ENCODE peak calls at places on chromosomes 5 and 9, in nine cellular contexts. J, G, O, N, U, R, A, V and F are unnamed samples.

GRCh38 chr5:163347671-163348070 is 89.7 kb upstream of the CCNG1 start:
- DNase-seq in J (no peak), G (no peak), O (peak; percentile 60), N (no peak), U (peak; percentile 21), R (peak; percentile 31), A (no peak), V (peak; percentile 53), F (peak; percentile 66)

GRCh38 chr5:125424374-125424773 is 677.9 kb upstream of the ZNF608 start:
- DNase-seq in J (no peak), G (no peak), O (no peak), N (no peak), U (no peak), R (no peak), A (no peak), V (no peak), F (no peak)

GRCh38 chr9:123033864-123034598 is 564 bp downstream of the GPR21 start:
- DNase-seq in J (no peak), G (peak; percentile 41), O (no peak), N (no peak), U (no peak), R (no peak), A (no peak), V (no peak), F (no peak)

GRCh38 chr9:127921592-127922120 is 4.8 kb upstream of the ST6GALNAC4 start:
- DNase-seq in J (peak; percentile 86), G (peak; percentile 79), O (peak; percentile 79), N (no peak), U (no peak), R (no peak), A (peak; percentile 94), V (peak; percentile 81), F (peak; percentile 77)

GRCh38 chr5:18314192-18314778 is 680.0 kb downstream of the TAF11L14 start:
- DNase-seq in J (no peak), G (no peak), O (peak; percentile 10), N (no peak), U (no peak), R (no peak), A (no peak), V (no peak), F (peak; percentile 25)

GRCh38 chr9:111348821-111349271 is 18.8 kb upstream of the OR2K2 start:
- DNase-seq in J (no peak), G (no peak), O (no peak), N (no peak), U (no peak), R (no peak), A (no peak), V (peak; percentile 63), F (no peak)

GRCh38 chr9:80378669-80379293 is 807.0 kb downstream of the TLE4 start:
- DNase-seq in J (no peak), G (no peak), O (no peak), N (no peak), U (no peak), R (no peak), A (no peak), V (no peak), F (no peak)

GRCh38 chr9:12719431-12719830 is 26.2 kb downstream of the TYRP1 start:
- DNase-seq in J (no peak), G (no peak), O (no peak), N (no peak), U (no peak), R (no peak), A (no peak), V (no peak), F (no peak)

DNA sequence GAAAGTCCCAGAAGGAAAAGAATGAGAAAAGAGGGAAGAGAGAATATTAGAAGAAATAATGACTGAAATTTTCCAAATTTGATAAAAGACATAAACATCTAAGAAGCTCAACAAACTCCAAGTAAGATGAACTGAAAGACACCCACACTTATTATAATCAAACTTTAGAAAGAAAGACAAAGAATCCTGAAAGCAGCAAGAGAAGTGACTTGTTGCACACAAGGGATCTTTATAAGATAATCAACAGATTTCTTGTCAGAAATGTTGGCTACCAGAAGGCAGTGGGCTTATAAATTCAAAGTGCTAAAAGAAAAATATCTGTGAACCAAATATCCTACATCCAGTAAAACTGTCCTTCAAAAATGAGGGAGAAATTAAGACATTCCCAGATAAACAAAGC is 49.0 kb upstream of the FNIP1 start:
- DNase-seq in J (no peak), G (no peak), O (no peak), N (no peak), U (no peak), R (no peak), A (no peak), V (no peak), F (no peak)
- H3K9me3 ChIP-seq in J (peaks cover 12% of the 10 kb centered on the region), G (peaks cover 18% of the 10 kb centered on the region), O (peaks cover 6% of the 10 kb centered on the region), N (peaks cover 28% of the 10 kb centered on the region), U (peaks cover 4% of the 10 kb centered on the region), R (no peaks in the 10 kb centered on the region), A (peaks cover 66% of the 10 kb centered on the region), V (peaks cover 53% of the 10 kb centered on the region), F (no peaks in the 10 kb centered on the region)

GRCh38 chr5:2199697-2200096 is 317.0 kb upstream of the IRX4 start:
- DNase-seq in J (no peak), G (no peak), O (no peak), N (no peak), U (no peak), R (no peak), A (no peak), V (no peak), F (no peak)

GRCh38 chr5:2194949-2195348 is 312.2 kb upstream of the IRX4 start:
- DNase-seq in J (no peak), G (no peak), O (no peak), N (no peak), U (no peak), R (no peak), A (no peak), V (no peak), F (no peak)

GRCh38 chr5:2193923-2194555 is 311.3 kb upstream of the IRX4 start:
- DNase-seq in J (no peak), G (no peak), O (no peak), N (no peak), U (no peak), R (no peak), A (no peak), V (no peak), F (no peak)

GRCh38 chr5:2196416-2196815 is 313.7 kb upstream of the IRX4 start:
- DNase-seq in J (no peak), G (no peak), O (no peak), N (no peak), U (no peak), R (no peak), A (no peak), V (no peak), F (no peak)

DNA sequence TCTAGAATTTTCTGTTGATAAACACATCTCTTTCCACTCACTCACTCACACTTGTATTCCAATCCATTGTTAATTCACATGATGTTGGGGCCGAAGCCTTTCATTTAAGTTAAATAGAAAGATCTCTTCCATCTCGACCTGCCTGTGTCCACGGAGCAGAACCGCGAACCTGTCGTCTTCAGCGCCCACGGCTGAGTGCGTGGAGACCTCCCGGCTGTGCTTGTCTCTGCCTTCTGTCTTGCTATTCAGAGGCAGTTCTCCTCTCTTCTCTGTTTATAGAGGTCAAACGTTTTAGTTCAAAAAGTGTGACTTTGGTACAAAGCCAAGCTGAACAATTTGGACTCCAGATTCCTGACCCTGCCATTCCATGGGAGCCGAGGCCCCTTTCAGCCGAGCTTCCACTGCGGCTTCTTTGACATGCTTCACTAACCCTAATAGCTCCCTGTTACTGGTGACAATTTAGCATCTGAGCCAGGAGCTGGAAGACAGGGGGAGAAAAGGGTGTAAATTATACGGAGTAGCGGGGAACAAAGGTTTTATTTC is 314.3 kb upstream of the IRX4 start:
- DNase-seq in J (no peak), G (no peak), O (no peak), N (no peak), U (no peak), R (no peak), A (no peak), V (no peak), F (no peak)
- H3K4me3 ChIP-seq in J (no peak overlapping the region), G (no peak overlapping the region), O (no peak overlapping the region), N (no peak overlapping the region), U (no peak overlapping the region), R (no peak overlapping the region), A (no peak overlapping the region), V (no peak overlapping the region), F (no peak overlapping the region)

GRCh38 chr5:75844301-75844700 is 127.1 kb upstream of the POC5 start:
- DNase-seq in J (no peak), G (no peak), O (no peak), N (no peak), U (no peak), R (no peak), A (no peak), V (no peak), F (no peak)

GRCh38 chr5:75843319-75843718 is 126.1 kb upstream of the POC5 start:
- DNase-seq in J (no peak), G (no peak), O (no peak), N (no peak), U (no peak), R (no peak), A (no peak), V (no peak), F (no peak)

GRCh38 chr5:75837258-75837841 is 120.1 kb upstream of the POC5 start:
- DNase-seq in J (no peak), G (no peak), O (no peak), N (no peak), U (peak; percentile 11), R (no peak), A (no peak), V (no peak), F (no peak)

DNA sequence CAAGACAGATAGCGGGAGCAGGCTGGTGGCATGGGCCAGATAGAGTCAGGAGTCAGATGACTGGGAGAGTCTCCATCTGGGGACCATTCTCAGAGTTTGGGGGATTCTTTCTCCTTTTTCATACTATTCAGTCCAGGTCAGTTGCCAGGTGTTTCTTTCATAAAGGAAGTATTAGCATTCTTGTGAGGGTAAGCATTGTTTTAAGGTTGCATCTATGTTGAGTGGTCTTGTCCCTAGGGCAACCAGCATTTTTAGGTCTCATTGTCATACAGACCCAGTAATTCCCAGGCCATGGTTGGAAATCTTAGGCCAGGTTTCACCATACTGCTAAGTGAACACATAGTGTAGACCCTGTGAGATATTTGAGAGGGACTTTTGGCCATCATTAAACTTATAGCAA is 122.3 kb upstream of the POC5 start:
- DNase-seq in J (no peak), G (no peak), O (no peak), N (no peak), U (no peak), R (no peak), A (no peak), V (no peak), F (no peak)
- TF ChIP-seq CTCF in J (no peak), G (no peak), O (no peak), N (no peak), U (no peak), R (no peak), A (no peak), V (no peak), F (no peak)

DNA sequence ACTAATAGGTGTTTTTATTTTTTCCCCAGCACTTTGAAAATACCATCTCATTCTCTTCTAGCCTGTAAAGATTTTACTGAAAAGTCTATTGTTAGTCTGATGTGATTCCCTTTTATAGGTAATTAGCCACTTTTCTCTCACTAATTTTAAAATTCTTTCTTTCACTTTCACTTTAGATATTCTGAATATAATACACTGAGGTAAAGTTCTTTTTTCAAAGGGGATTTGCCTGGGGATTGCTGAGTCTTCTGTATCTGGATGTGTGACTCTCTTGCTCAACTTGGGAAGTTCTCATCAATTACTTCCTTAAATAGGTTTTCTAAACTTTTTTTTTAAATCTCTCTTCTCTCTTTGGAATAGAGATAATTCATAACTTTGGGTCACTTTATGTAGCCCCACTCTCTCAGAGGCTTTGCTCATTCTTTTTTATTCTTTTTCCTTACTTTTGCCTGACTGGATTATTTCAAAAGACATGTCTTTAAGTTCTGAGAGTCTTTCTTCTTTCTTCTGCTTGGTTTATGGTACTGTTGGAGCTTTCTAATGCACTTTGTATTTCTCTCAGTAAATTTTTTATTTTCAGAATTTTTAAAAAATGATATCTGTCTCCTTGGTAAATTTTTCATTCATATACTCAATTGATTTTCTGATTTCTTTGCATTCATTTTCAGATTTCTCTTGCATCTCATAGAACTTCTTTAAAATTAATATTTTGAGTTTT is 55.9 kb upstream of the IL12B start:
- DNase-seq in J (no peak), G (no peak), O (no peak), N (no peak), U (no peak), R (no peak), A (no peak), V (no peak), F (no peak)
- H3K9me3 ChIP-seq in J (peaks cover 11% of the 10 kb centered on the region), G (peaks cover 14% of the 10 kb centered on the region), O (no peaks in the 10 kb centered on the region), N (peaks cover 27% of the 10 kb centered on the region), U (peaks cover 8% of the 10 kb centered on the region), R (no peaks in the 10 kb centered on the region), A (peaks cover 81% of the 10 kb centered on the region), V (peaks cover 47% of the 10 kb centered on the region), F (no peaks in the 10 kb centered on the region)